ENCODE peak calls at places on chromosomes 3 and 15, in seven cellular contexts. One of them, this sample, is unnamed. For H3K79me2, the result is how much of the 10 kb centered on the place peaks cover.

GRCh38 chr3:133843634-133844033 is 38.0 kb downstream of the SRPRB start:
- DNase-seq in HepG2: no peak
- DNase-seq in HCT116: no peak
- DNase-seq in GM23338: no peak
- DNase-seq in fibroblast of lung: peak
- DNase-seq in SK-N-SH: no peak
- DNase-seq in GM23248: peak
- DNase-seq in this sample: peak

GRCh38 chr15:68512578-68512977 is 66.2 kb upstream of the CORO2B start:
- DNase-seq in fibroblast of lung: no peak
- DNase-seq in HCT116: no peak
- DNase-seq in GM23338: no peak
- DNase-seq in SK-N-SH: no peak
- DNase-seq in GM23248: no peak
- DNase-seq in HepG2: no peak
- DNase-seq in this sample: no peak

GRCh38 chr3:128447561-128448013 is 19.1 kb downstream of the DNAJB8 start:
- DNase-seq in GM23338: no peak
- DNase-seq in HepG2: no peak
- DNase-seq in fibroblast of lung: no peak
- DNase-seq in SK-N-SH: no peak
- DNase-seq in HCT116: no peak
- DNase-seq in GM23248: no peak
- DNase-seq in this sample: no peak

GRCh38 chr3:54067060-54067459 is 55.3 kb upstream of the CACNA2D3 start:
- DNase-seq in GM23338: no peak
- DNase-seq in HepG2: no peak
- DNase-seq in fibroblast of lung: no peak
- DNase-seq in GM23248: no peak
- DNase-seq in SK-N-SH: no peak
- DNase-seq in HCT116: no peak
- DNase-seq in this sample: no peak

GRCh38 chr15:90553248-90553745 is 23.6 kb downstream of the CRTC3 start:
- DNase-seq in SK-N-SH: no peak
- DNase-seq in GM23248: peak
- DNase-seq in HepG2: no peak
- DNase-seq in HCT116: no peak
- DNase-seq in GM23338: no peak
- DNase-seq in fibroblast of lung: peak
- DNase-seq in this sample: no peak

GRCh38 chr3:157785071-157785826 is 282.0 kb upstream of the VEPH1 start:
- DNase-seq in HepG2: peak
- DNase-seq in GM23248: peak
- DNase-seq in fibroblast of lung: peak
- DNase-seq in HCT116: peak
- DNase-seq in SK-N-SH: peak
- DNase-seq in GM23338: peak
- DNase-seq in this sample: peak

GRCh38 chr3:127831723-127832172 is 9.4 kb upstream of the MGLL start:
- DNase-seq in HCT116: no peak
- DNase-seq in HepG2: no peak
- DNase-seq in fibroblast of lung: peak
- DNase-seq in GM23248: peak
- DNase-seq in SK-N-SH: peak
- DNase-seq in GM23338: peak
- DNase-seq in this sample: peak

GRCh38 chr3:130905551-130905950 is 11.7 kb downstream of the ATP2C1 start:
- DNase-seq in GM23338: no peak
- DNase-seq in GM23248: peak
- DNase-seq in HCT116: no peak
- DNase-seq in fibroblast of lung: peak
- DNase-seq in HepG2: no peak
- DNase-seq in SK-N-SH: no peak
- DNase-seq in this sample: no peak

GRCh38 chr3:98846101-98846500 is 55.4 kb downstream of the DCBLD2 start:
- DNase-seq in HepG2: no peak
- DNase-seq in SK-N-SH: no peak
- DNase-seq in HCT116: no peak
- DNase-seq in GM23248: peak
- DNase-seq in fibroblast of lung: peak
- DNase-seq in GM23338: no peak
- DNase-seq in this sample: no peak

GRCh38 chr3:128709506-128710210 is 16.3 kb upstream of the RAB7A start:
- DNase-seq in fibroblast of lung: no peak
- DNase-seq in GM23338: peak
- DNase-seq in HCT116: no peak
- DNase-seq in GM23248: no peak
- DNase-seq in SK-N-SH: no peak
- DNase-seq in HepG2: no peak
- DNase-seq in this sample: no peak

GRCh38 chr15:82647045-82647834 is at the start of gene CPEB1:
- DNase-seq in HCT116: no peak
- DNase-seq in GM23338: peak
- DNase-seq in SK-N-SH: peak
- DNase-seq in HepG2: no peak
- DNase-seq in GM23248: peak
- DNase-seq in fibroblast of lung: peak
- DNase-seq in this sample: peak

GRCh38 chr15:101556273-101556672 is 66.8 kb upstream of the PCSK6 start:
- DNase-seq in fibroblast of lung: no peak
- DNase-seq in HepG2: no peak
- DNase-seq in SK-N-SH: no peak
- DNase-seq in GM23338: no peak
- DNase-seq in GM23248: no peak
- DNase-seq in HCT116: no peak
- DNase-seq in this sample: no peak

GRCh38 chr3:188061133-188061532 is 92.8 kb upstream of the LPP start:
- DNase-seq in GM23248: peak
- DNase-seq in fibroblast of lung: peak
- DNase-seq in GM23338: peak
- DNase-seq in HepG2: peak
- DNase-seq in HCT116: peak
- DNase-seq in SK-N-SH: no peak
- DNase-seq in this sample: no peak

GRCh38 chr3:59772416-59773408 is 722.9 kb upstream of the CFAP20DC start:
- DNase-seq in GM23248: no peak
- DNase-seq in SK-N-SH: no peak
- DNase-seq in GM23338: no peak
- DNase-seq in fibroblast of lung: no peak
- DNase-seq in HCT116: no peak
- DNase-seq in HepG2: no peak
- DNase-seq in this sample: no peak

GRCh38 chr3:112446343-112446742 is 52.9 kb downstream of the BTLA start:
- DNase-seq in GM23248: peak
- DNase-seq in HepG2: no peak
- DNase-seq in GM23338: no peak
- DNase-seq in fibroblast of lung: peak
- DNase-seq in HCT116: no peak
- DNase-seq in SK-N-SH: no peak
- DNase-seq in this sample: no peak

GRCh38 chr3:112448939-112449338 is 50.3 kb downstream of the BTLA start:
- DNase-seq in SK-N-SH: no peak
- DNase-seq in fibroblast of lung: no peak
- DNase-seq in GM23248: no peak
- DNase-seq in HepG2: no peak
- DNase-seq in HCT116: no peak
- DNase-seq in GM23338: no peak
- DNase-seq in this sample: no peak

GRCh38 chr3:112445839-112446238 is 53.4 kb downstream of the BTLA start:
- DNase-seq in HCT116: no peak
- DNase-seq in GM23248: no peak
- DNase-seq in GM23338: no peak
- DNase-seq in HepG2: no peak
- DNase-seq in SK-N-SH: no peak
- DNase-seq in fibroblast of lung: no peak
- DNase-seq in this sample: no peak
- H3K79me2 ChIP-seq in HCT116: under half
- H3K79me2 ChIP-seq in GM23248: under half
- H3K79me2 ChIP-seq in GM23338: under half
- H3K79me2 ChIP-seq in HepG2: under half
- H3K79me2 ChIP-seq in SK-N-SH: under half
- H3K79me2 ChIP-seq in fibroblast of lung: under half
- H3K79me2 ChIP-seq in this sample: under half

GRCh38 chr3:101829878-101830277 is 19.4 kb upstream of the NFKBIZ start:
- DNase-seq in GM23338: no peak
- DNase-seq in SK-N-SH: no peak
- DNase-seq in HCT116: no peak
- DNase-seq in GM23248: no peak
- DNase-seq in HepG2: no peak
- DNase-seq in fibroblast of lung: no peak
- DNase-seq in this sample: no peak
- H3K79me2 ChIP-seq in GM23338: under half
- H3K79me2 ChIP-seq in SK-N-SH: under half
- H3K79me2 ChIP-seq in HCT116: under half
- H3K79me2 ChIP-seq in GM23248: under half
- H3K79me2 ChIP-seq in HepG2: under half
- H3K79me2 ChIP-seq in fibroblast of lung: under half
- H3K79me2 ChIP-seq in this sample: under half

GRCh38 chr3:42795621-42796181 is 8.6 kb downstream of the HIGD1A start:
- DNase-seq in fibroblast of lung: no peak
- DNase-seq in GM23248: no peak
- DNase-seq in SK-N-SH: no peak
- DNase-seq in HCT116: no peak
- DNase-seq in GM23338: no peak
- DNase-seq in HepG2: no peak
- DNase-seq in this sample: no peak
- H3K79me2 ChIP-seq in fibroblast of lung: under half
- H3K79me2 ChIP-seq in GM23248: half or more
- H3K79me2 ChIP-seq in SK-N-SH: under half
- H3K79me2 ChIP-seq in HCT116: half or more
- H3K79me2 ChIP-seq in GM23338: half or more
- H3K79me2 ChIP-seq in HepG2: half or more
- H3K79me2 ChIP-seq in this sample: half or more

DNA sequence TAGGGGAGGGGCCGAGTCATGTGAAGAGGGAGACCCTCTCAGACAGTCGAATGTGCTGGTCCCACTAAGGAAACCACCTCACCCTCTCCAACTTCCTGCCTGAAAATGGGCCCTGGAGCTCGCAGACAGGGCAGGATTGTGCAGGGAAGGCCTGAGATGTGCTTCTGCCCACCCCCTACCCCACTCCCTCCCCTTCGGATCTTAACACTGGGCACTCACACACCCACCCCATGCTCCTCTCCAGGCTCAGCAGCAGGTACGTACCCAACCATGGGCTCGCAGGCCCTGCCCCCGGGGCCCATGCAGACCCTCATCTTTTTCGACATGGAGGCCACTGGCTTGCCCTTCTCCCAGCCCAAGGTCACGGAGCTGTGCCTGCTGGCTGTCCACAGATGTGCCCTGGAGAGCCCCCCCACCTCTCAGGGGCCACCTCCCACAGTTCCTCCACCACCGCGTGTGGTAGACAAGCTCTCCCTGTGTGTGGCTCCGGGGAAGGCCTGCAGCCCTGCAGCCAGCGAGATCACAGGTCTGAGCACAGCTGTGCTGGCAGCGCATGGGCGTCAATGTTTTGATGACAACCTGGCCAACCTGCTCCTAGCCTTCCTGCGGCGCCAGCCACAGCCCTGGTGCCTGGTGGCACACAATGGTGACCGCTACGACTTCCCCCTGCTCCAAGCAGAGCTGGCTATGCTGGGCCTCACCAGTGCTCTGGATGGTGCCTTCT is 20.0 kb downstream of the ATRIP start:
- DNase-seq in GM23338: no peak
- DNase-seq in GM23248: peak
- DNase-seq in SK-N-SH: peak
- DNase-seq in fibroblast of lung: no peak
- DNase-seq in HepG2: no peak
- DNase-seq in HCT116: no peak
- DNase-seq in this sample: no peak
- H3K79me2 ChIP-seq in GM23338: under half
- H3K79me2 ChIP-seq in GM23248: half or more
- H3K79me2 ChIP-seq in SK-N-SH: half or more
- H3K79me2 ChIP-seq in fibroblast of lung: under half
- H3K79me2 ChIP-seq in HepG2: under half
- H3K79me2 ChIP-seq in HCT116: under half
- H3K79me2 ChIP-seq in this sample: under half

DNA sequence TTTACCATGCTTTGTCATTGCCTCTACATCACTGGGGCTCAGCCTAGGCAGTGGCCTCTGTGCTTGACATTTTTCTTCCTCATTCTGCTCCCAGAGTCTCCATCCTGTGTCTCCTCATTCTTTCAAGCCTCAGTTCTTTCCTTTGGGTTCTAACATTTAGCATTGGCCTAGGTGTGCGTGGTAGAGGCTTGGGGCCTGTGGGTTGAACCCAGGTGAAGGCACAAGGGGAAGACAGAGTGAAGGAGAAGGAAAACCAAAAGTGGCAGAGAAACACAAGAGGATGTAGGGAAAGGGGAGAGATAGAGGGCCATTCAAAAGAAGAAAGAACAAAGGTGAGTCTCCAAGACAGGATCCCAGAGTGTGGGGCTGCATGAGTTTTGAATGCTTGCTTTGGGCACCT is 75.7 kb downstream of the FNDC3B start:
- DNase-seq in SK-N-SH: no peak
- DNase-seq in GM23248: no peak
- DNase-seq in HepG2: no peak
- DNase-seq in fibroblast of lung: no peak
- DNase-seq in HCT116: no peak
- DNase-seq in GM23338: no peak
- DNase-seq in this sample: no peak
- H3K79me2 ChIP-seq in SK-N-SH: half or more
- H3K79me2 ChIP-seq in GM23248: half or more
- H3K79me2 ChIP-seq in HepG2: half or more
- H3K79me2 ChIP-seq in fibroblast of lung: under half
- H3K79me2 ChIP-seq in HCT116: under half
- H3K79me2 ChIP-seq in GM23338: half or more
- H3K79me2 ChIP-seq in this sample: under half

GRCh38 chr15:63197626-63198025 is 8.2 kb downstream of the RAB8B start:
- DNase-seq in HepG2: no peak
- DNase-seq in GM23248: no peak
- DNase-seq in HCT116: no peak
- DNase-seq in GM23338: no peak
- DNase-seq in fibroblast of lung: no peak
- DNase-seq in SK-N-SH: no peak
- DNase-seq in this sample: no peak
- H3K79me2 ChIP-seq in HepG2: under half
- H3K79me2 ChIP-seq in GM23248: half or more
- H3K79me2 ChIP-seq in HCT116: under half
- H3K79me2 ChIP-seq in GM23338: half or more
- H3K79me2 ChIP-seq in fibroblast of lung: half or more
- H3K79me2 ChIP-seq in SK-N-SH: half or more
- H3K79me2 ChIP-seq in this sample: half or more

DNA sequence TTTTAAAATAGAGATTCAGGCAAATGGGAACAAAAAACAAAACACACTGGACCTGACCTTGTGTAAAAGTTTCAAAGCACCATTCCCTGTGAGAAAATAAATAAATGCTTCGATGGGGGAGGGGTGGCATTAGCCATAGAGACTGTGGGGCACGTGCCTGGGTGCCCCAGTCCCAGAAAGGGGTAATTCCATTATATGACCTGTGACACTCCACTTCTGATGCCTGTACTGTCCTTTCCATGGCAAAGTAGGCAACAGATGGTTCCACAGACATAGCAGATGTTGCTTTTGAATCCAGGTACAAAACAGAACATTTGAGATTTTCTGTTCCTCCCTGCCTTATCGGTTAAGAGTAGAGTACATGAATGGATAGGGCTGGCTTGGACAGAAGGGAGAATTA is 3.9 kb downstream of the PHLDB2 start:
- DNase-seq in HCT116: no peak
- DNase-seq in GM23248: no peak
- DNase-seq in SK-N-SH: no peak
- DNase-seq in fibroblast of lung: no peak
- DNase-seq in GM23338: no peak
- DNase-seq in HepG2: no peak
- DNase-seq in this sample: no peak
- H3K79me2 ChIP-seq in HCT116: half or more
- H3K79me2 ChIP-seq in GM23248: half or more
- H3K79me2 ChIP-seq in SK-N-SH: half or more
- H3K79me2 ChIP-seq in fibroblast of lung: under half
- H3K79me2 ChIP-seq in GM23338: half or more
- H3K79me2 ChIP-seq in HepG2: under half
- H3K79me2 ChIP-seq in this sample: under half

This sample was measured in K562.